ENCODE peak calls at places on chromosomes 13 and 19, in seven cellular contexts. W is AG04449; P is B cell; C is H9; N is MCF 10A; Q is CD8-positive, alpha-beta T cell; T is transverse colon. F is an unnamed sample.

GRCh38 chr13:49315756-49316481 is 68.2 kb downstream of the CDADC1 start:
- DNase-seq in T (no peak), W (no peak), N (no peak), Q (no peak), C (no peak), P (no peak), F (no peak)

GRCh38 chr19:50412419-50412818 is 6.3 kb upstream of the SPIB start:
- DNase-seq in W (no peak), T (no peak), P (no peak), Q (no peak), N (no peak), C (no peak), F (no peak)

GRCh38 chr13:110017379-110017778 is 231.0 kb upstream of the IRS2 start:
- DNase-seq in T (no peak), W (peak; percentile 71), Q (no peak), P (no peak), C (peak; percentile 60), N (peak; percentile 93), F (peak; percentile 92)

GRCh38 chr19:48874309-48875135 is 2.3 kb downstream of the PPP1R15A start:
- DNase-seq in C (no peak), P (peak; percentile 22), Q (peak; percentile 53), T (peak; percentile 45), N (peak; percentile 46), W (no peak), F (peak; percentile 48)

GRCh38 chr19:17107546-17108452 is 32.2 kb downstream of the MYO9B start:
- DNase-seq in Q (no peak), T (peak; percentile 77), N (peak; percentile 99), W (peak; percentile 83), C (no peak), P (no peak), F (peak; percentile 81)

GRCh38 chr19:29835447-29835846 is 23.7 kb downstream of the CCNE1 start:
- DNase-seq in C (no peak), Q (no peak), W (no peak), T (no peak), N (no peak), P (no peak), F (no peak)

GRCh38 chr19:11268783-11269267 is 6.5 kb upstream of the DOCK6 start:
- DNase-seq in Q (no peak), N (peak; percentile 95), T (peak; percentile 30), C (no peak), W (no peak), P (no peak), F (peak; percentile 77)

GRCh38 chr19:39497850-39498261 is 891 bp upstream of the DLL3 start:
- DNase-seq in T (peak; percentile 49), C (peak; percentile 95), W (no peak), P (peak; percentile 68), Q (peak; percentile 52), N (no peak), F (no peak)

GRCh38 chr19:5261151-5261890 is 79.3 kb downstream of the PTPRS start:
- DNase-seq in Q (no peak), W (no peak), P (no peak), N (no peak), C (no peak), T (no peak), F (peak; percentile 62)

GRCh38 chr19:9981406-9982260 is 28.7 kb downstream of the COL5A3 start:
- DNase-seq in C (no peak), W (no peak), P (no peak), T (no peak), Q (no peak), N (peak; percentile 23), F (no peak)

GRCh38 chr19:1066251-1066747 is 668 bp upstream of the ARHGAP45 start:
- DNase-seq in N (peak; percentile 39), P (no peak), Q (no peak), W (no peak), C (peak; percentile 76), T (no peak), F (no peak)

DNA sequence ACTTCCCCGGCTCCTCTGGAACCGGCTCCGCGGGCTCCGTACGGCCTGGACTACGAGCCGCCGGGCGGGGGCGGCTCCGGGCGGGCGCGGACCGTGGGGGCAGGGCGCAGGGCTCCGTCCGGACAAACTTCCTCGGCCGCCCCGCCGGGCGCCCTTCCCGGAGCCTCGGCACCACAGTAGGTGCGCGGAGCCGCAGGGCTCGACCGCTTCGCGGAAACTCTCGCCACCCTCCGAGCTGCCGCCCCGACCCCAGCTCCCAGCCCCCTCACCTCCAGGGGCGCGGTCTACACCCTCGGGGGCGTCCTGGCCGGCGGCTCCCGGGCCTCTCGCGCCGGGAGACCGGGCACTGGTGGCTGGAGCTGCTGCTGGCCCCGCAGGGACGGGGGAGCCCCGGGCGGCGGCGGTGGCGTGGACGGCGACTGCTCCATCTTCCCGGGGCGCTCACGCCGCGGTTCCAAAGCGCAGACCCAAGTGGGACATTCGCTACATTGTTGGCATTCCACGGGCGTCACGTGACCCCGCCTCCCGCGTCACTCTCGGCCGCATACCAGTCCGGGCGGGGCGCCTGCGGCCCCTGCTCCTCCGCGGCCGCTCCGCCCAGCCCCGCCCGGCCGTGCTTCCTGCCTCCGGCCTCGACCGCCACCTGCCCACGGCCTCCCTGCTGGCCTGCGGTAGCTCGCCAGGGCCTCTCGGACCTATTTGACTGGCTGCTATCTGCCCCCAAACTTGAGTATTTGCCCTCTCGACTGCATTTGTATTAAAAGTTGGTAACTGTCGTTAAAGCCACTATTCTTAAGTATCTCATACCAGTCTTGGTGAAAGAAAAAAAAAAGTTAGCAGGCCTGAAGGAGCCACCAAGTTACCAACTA is at the start of gene LATS2:
- DNase-seq in N (peak; percentile 90), C (peak; percentile 96), W (peak; percentile 70), Q (peak; percentile 69), P (peak; percentile 87), T (peak; percentile 96), F (peak; percentile 61)
- TF ChIP-seq CTCF in N (no peak), C (no peak), W (peak; percentile 37), Q (no peak), P (no peak), T (peak; percentile 22), F (peak; percentile 33)

GRCh38 chr13:82480415-82480814 is 1401.9 kb downstream of the SLITRK1 start:
- DNase-seq in T (no peak), N (no peak), W (no peak), P (no peak), C (no peak), Q (no peak), F (no peak)
- TF ChIP-seq CTCF in T (no peak), N (peak; percentile 18), W (no peak), P (no peak), C (peak; percentile 76), Q (no peak), F (peak; percentile 39)

GRCh38 chr19:8366121-8366581 is 2.2 kb downstream of the ANGPTL4 start:
- DNase-seq in Q (no peak), T (no peak), N (peak; percentile 55), C (no peak), P (peak; percentile 35), W (no peak), F (no peak)
- TF ChIP-seq CTCF in Q (no peak), T (no peak), N (no peak), C (no peak), P (no peak), W (no peak), F (no peak)

GRCh38 chr19:31232220-31232619 is 117.0 kb downstream of the TSHZ3 start:
- DNase-seq in P (no peak), T (no peak), W (no peak), Q (no peak), N (no peak), C (no peak), F (no peak)
- TF ChIP-seq CTCF in P (no peak), T (peak; percentile 8), W (no peak), Q (no peak), N (no peak), C (peak; percentile 54), F (peak; percentile 43)

DNA sequence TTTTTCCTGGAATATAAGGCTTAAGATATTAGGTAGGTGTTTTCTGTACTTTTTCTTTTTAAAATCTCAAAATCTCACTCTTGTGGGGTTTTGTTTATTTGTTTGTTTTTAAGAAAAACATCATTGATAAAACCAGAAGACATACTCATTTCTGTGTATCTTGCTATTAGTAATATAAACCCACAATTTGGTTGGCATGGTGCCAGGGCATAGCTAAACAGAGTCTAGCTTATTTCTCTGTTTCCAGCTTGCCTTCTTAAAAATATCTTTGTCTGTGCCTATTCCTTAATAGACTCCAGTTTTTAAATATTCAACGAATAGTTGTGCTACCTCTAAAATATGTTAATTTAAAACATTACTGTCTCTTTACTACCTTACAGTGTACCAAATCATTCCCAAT is 1121.9 kb upstream of the PCDH20 start:
- DNase-seq in N (no peak), Q (no peak), C (no peak), W (no peak), P (no peak), T (no peak), F (no peak)
- TF ChIP-seq CTCF in N (no peak), Q (no peak), C (no peak), W (no peak), P (no peak), T (no peak), F (no peak)

GRCh38 chr13:105441406-105441805 is 1094.1 kb downstream of the EFNB2 start:
- DNase-seq in N (peak; percentile 17), P (no peak), C (no peak), Q (no peak), W (no peak), T (no peak), F (no peak)
- TF ChIP-seq CTCF in N (no peak), P (no peak), C (no peak), Q (no peak), W (no peak), T (no peak), F (no peak)

GRCh38 chr19:55382013-55382412 is 2.1 kb downstream of the TMEM238 start:
- DNase-seq in N (no peak), Q (no peak), C (no peak), P (no peak), T (no peak), W (no peak), F (no peak)
- TF ChIP-seq CTCF in N (no peak), Q (no peak), C (no peak), P (no peak), T (no peak), W (no peak), F (no peak)

GRCh38 chr19:18672606-18673337 is 10.7 kb upstream of the CRTC1 start:
- DNase-seq in T (no peak), W (no peak), N (peak; percentile 26), C (peak; percentile 63), P (no peak), Q (no peak), F (no peak)

GRCh38 chr19:18674616-18675015 is 8.9 kb upstream of the CRTC1 start:
- DNase-seq in Q (no peak), N (no peak), C (no peak), W (no peak), T (peak; percentile 22), P (no peak), F (no peak)

GRCh38 chr19:18677156-18677555 is 6.3 kb upstream of the CRTC1 start:
- DNase-seq in T (no peak), N (no peak), C (no peak), Q (no peak), W (no peak), P (no peak), F (no peak)

GRCh38 chr19:18676692-18677091 is 6.8 kb upstream of the CRTC1 start:
- DNase-seq in P (no peak), C (no peak), T (no peak), W (no peak), N (no peak), Q (no peak), F (no peak)

GRCh38 chr19:18675779-18676178 is 7.7 kb upstream of the CRTC1 start:
- DNase-seq in T (no peak), P (no peak), N (peak; percentile 44), C (peak; percentile 56), W (no peak), Q (no peak), F (no peak)
- TF ChIP-seq CTCF in T (peak; percentile 20), P (peak; percentile 24), N (peak; percentile 35), C (peak; percentile 81), W (peak; percentile 31), Q (no peak), F (peak; percentile 59)

GRCh38 chr13:33817843-33818661 is at the start of gene RFC3:
- DNase-seq in C (peak; percentile 88), Q (peak; percentile 92), W (peak; percentile 59), P (peak; percentile 82), T (peak; percentile 94), N (peak; percentile 94), F (peak; percentile 90)
- TF ChIP-seq CTCF in C (no peak), Q (no peak), W (no peak), P (no peak), T (no peak), N (no peak), F (peak; percentile 23)